ENCODE peak calls at places on chromosomes 16 and 17, in four cellular contexts. S is HuH-7, A is stromal cell of bone marrow, Y is NCI-H2081. Q is an unnamed sample.

GRCh38 chr17:82416771-82417170 is 1.4 kb upstream of the HEXD start:
- DNase-seq in S (no peak), Y (no peak), A (no peak), Q (peak)

GRCh38 chr16:87163637-87164036 is 153.6 kb downstream of the C16orf95 start:
- DNase-seq in A (no peak), S (no peak), Y (no peak), Q (no peak)

GRCh38 chr16:82748026-82748425 is 121.3 kb downstream of the CDH13 start:
- DNase-seq in S (no peak), Y (peak), A (peak), Q (no peak)

GRCh38 chr17:8275421-8276290 is 12.8 kb upstream of the RANGRF start:
- DNase-seq in Y (no peak), S (no peak), A (no peak), Q (no peak)

GRCh38 chr17:47731396-47731795 is 1.6 kb upstream of the TBX21 start:
- DNase-seq in A (no peak), Y (no peak), S (no peak), Q (peak)

GRCh38 chr16:77584205-77584859 is 138.0 kb upstream of the NUDT7 start:
- DNase-seq in A (peak), Y (peak), S (peak), Q (no peak)

GRCh38 chr16:75233611-75233938 is 14.8 kb downstream of the CTRB1 start:
- DNase-seq in S (no peak), A (no peak), Y (no peak), Q (no peak)

GRCh38 chr16:85067431-85067830 is 39.8 kb downstream of the KIAA0513 start:
- DNase-seq in Y (no peak), S (no peak), A (no peak), Q (no peak)

GRCh38 chr17:75153854-75154194 is 488 bp downstream of the JPT1 start:
- DNase-seq in S (no peak), Y (no peak), A (no peak), Q (peak)

GRCh38 chr17:58617563-58617962 is 74.3 kb downstream of the TEX14 start:
- DNase-seq in Y (no peak), A (no peak), S (peak), Q (no peak)

GRCh38 chr16:87436225-87437172 is 44.4 kb downstream of the MAP1LC3B start:
- DNase-seq in A (peak), Y (no peak), S (no peak), Q (no peak)

GRCh38 chr17:74043976-74044375 is 159.5 kb upstream of the RPL38 start:
- DNase-seq in Y (no peak), A (no peak), S (no peak), Q (no peak)

GRCh38 chr16:17389392-17389791 is 81.4 kb downstream of the XYLT1 start:
- DNase-seq in A (no peak), S (no peak), Y (no peak), Q (no peak)

GRCh38 chr17:35189291-35189690 is 4.9 kb downstream of the SLC35G3 start:
- DNase-seq in Y (no peak), S (no peak), A (peak), Q (no peak)

GRCh38 chr16:69306031-69306430 is 5.1 kb upstream of the VPS4A start:
- DNase-seq in Y (no peak), S (no peak), A (no peak), Q (no peak)

GRCh38 chr17:50952889-50953288 is 86.7 kb upstream of the TOB1 start:
- DNase-seq in Y (no peak), A (no peak), S (no peak), Q (no peak)

GRCh38 chr17:5562172-5562571 is 22.1 kb downstream of the NLRP1 start:
- DNase-seq in A (no peak), S (no peak), Y (no peak), Q (no peak)